ENCODE peak calls at places on chromosomes 2 and 18, in five cellular contexts. R is B cell, F is mucosa of descending colon, S is cardiac fibroblast, P is cardiac muscle cell. Q is an unnamed sample.

GRCh38 chr2:65311049-65311448 is 83.4 kb downstream of the ACTR2 start:
- DNase-seq in S (no peak), R (no peak), F (no peak), P (no peak), Q (no peak)

GRCh38 chr2:26292646-26293045 is 47.9 kb downstream of the HADHB start:
- DNase-seq in P (no peak), S (peak), R (no peak), F (no peak), Q (no peak)

GRCh38 chr2:241547781-241548450 is 10.6 kb upstream of the BOK start:
- DNase-seq in R (no peak), F (no peak), S (no peak), P (no peak), Q (no peak)

GRCh38 chr2:188693111-188693510 is 281.1 kb upstream of the COL3A1 start:
- DNase-seq in S (no peak), P (no peak), R (no peak), F (no peak), Q (no peak)

GRCh38 chr2:126889501-126890135 is 9.1 kb upstream of the TEX51 start:
- DNase-seq in P (no peak), S (no peak), R (no peak), F (no peak), Q (no peak)

GRCh38 chr2:241739651-241740050 is 5.2 kb downstream of the D2HGDH start:
- DNase-seq in P (no peak), R (no peak), S (peak), F (no peak), Q (no peak)

GRCh38 chr2:218187650-218188025 is 20.9 kb upstream of the CXCR1 start:
- DNase-seq in S (no peak), P (no peak), F (no peak), R (no peak), Q (no peak)

GRCh38 chr2:71479261-71479660 is 25.9 kb downstream of the DYSF start:
- DNase-seq in R (no peak), S (no peak), P (no peak), F (no peak), Q (no peak)

GRCh38 chr2:233807215-233807865 is 29.2 kb downstream of the MROH2A start:
- DNase-seq in R (no peak), P (no peak), S (no peak), F (no peak), Q (no peak)
- TF ChIP-seq CTCF in R (no peak), P (no peak), S (no peak), F (no peak), Q (no peak)

DNA sequence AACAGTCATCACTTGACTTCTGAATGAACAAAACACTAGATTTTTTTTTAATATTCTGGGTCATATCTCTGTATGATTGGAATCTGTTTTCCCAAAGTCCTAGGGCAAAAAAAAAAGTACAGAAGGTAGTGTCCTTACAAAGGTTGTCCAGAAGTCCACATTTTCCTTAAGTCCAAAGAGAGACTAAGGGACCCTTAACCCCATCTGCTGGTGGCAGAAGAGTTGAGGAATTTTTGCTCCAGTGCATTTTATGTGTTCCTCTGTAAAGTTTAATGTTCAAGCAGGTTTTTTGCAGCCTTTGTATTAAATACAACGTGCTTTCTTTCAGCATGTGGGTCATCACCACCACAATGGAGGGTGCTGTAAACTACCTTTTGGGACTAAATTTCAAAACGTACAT is 215.9 kb downstream of the SP3 start:
- DNase-seq in R (no peak), P (peak), S (peak), F (no peak), Q (no peak)
- TF ChIP-seq CTCF in R (no peak), P (peak), S (peak), F (no peak), Q (peak)

GRCh38 chr2:44291281-44292248 is 16.3 kb downstream of the SLC3A1 start:
- DNase-seq in P (peak), F (peak), S (peak), R (no peak), Q (peak)
- TF ChIP-seq CTCF in P (peak), F (peak), S (peak), R (no peak), Q (peak)

DNA sequence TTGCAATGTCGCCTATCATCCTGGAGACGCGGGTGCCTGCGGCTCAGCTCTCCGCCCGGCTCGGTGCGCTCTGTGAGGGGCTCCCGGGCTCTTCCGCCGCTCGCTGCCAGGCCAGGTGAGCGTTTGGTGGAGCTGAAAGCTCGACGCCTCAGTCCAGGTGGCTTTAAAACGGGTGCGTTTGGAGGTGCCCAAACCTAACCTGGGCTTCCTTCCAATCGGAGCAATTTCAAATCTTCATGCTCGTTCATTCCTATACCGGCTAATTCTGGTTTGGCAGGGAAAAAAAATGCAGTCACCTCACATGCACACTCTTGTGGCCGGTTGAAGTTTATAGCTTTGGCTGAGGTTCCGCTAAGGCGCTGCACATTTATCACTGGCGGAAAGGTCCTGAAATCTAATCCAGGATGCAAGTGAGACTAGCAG is at the start of gene SLC16A14:
- DNase-seq in F (peak), P (peak), R (no peak), S (peak), Q (peak)
- TF ChIP-seq CTCF in F (no peak), P (peak), R (no peak), S (peak), Q (no peak)

GRCh38 chr2:217055624-217056023 is 195.8 kb upstream of the TNP1 start:
- DNase-seq in F (no peak), S (no peak), R (no peak), P (no peak), Q (no peak)
- TF ChIP-seq CTCF in F (no peak), S (no peak), R (no peak), P (no peak), Q (no peak)

DNA sequence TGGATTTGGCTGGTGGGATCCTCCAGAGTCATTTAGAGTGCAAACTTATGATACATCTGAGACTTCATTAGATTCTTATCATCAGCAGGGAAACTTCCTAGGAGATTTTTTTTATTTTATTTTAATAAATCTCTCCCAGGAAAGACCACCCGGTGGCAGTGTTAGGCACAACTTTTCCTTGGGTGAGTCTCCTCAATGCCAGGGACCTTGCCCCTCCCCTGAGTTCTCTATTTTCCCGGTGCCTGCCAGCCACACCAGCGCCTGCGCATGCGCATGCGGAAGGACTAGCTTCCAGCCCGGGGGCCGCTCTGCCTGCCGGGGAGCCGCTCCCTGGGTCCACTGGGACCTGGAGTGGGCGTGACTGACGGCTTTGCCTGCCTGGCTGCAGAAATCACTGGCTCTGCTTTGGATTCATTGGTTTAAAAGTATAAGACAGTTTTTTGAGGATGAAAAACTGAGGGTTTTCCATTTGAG is 86.6 kb downstream of the TMEM182 start:
- DNase-seq in P (peak), R (peak), F (peak), S (peak), Q (peak)
- TF ChIP-seq CTCF in P (no peak), R (no peak), F (no peak), S (no peak), Q (no peak)

GRCh38 chr2:67002618-67003371 is 394.3 kb upstream of the ETAA1 start:
- DNase-seq in R (no peak), F (no peak), P (no peak), S (peak), Q (no peak)
- TF ChIP-seq CTCF in R (no peak), F (no peak), P (no peak), S (peak), Q (peak)

GRCh38 chr18:68865503-68865902 is 67.6 kb downstream of the CCDC102B start:
- DNase-seq in S (no peak), R (no peak), P (no peak), F (no peak), Q (no peak)
- TF ChIP-seq CTCF in S (no peak), R (no peak), P (no peak), F (no peak), Q (no peak)

DNA sequence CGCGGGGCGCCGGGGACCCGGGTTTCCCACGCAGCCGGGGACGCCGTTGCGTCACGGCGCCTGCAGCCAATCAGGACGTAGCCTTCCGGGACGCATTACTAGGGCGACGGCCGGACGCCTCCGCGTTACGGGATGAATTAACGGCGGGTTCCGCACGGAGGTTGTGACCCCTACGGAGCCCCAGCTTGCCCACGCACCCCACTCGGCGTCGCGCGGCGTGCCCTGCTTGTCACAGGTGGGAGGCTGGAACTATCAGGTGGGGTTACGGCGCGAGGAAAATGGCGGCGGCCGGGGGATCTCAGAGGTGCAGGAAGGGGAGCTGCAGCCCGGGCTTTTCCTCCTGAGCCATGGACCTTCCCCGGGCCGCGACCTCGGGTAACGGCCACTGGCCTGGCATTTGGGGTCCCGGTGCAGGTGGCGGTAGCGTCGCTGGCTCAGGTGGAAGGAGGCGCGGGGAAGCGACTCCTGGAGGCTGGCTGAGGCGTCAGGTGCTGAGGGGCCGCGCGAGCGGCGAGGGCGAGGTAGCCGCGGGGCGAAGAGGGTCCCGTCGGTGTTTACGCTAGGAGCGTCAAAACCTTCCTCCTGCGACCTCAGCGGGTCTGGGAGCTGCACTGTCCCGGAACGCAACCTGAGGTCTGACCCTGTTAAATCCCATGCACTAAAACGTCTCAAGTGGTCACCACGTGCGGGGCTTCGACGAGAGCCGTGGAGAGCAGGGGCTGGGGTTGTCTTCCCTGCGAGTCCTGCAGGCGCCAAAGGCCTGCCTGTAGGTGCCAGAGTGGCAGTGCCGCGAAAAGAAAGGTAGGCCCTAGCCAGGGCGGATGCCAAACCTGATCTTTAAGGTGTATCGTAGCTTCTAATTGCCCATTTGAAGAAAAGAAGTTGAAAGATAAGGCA is at the start of gene LCLAT1:
- DNase-seq in P (peak), S (peak), R (peak), F (peak), Q (peak)
- TF ChIP-seq CTCF in P (no peak), S (no peak), R (peak), F (no peak), Q (no peak)

Q was measured in nephron progenitor cell.